ENCODE peak calls at places on chromosomes 7 and 10, in eight cellular contexts. C is AG09309, W is brain microvascular endothelial cell, Y is BJ, R is endothelial cell, P is WERI-Rb-1, Q is PC-9, E is lower lobe of right lung. Z is an unnamed sample.
A peak's percentile ranks its signal among the peaks of the same experiment; 100 is the strongest.

GRCh38 chr7:130921391-130922180 is 187.6 kb upstream of the KLF14 start:
- DNase-seq in C (peak; percentile 71), W (peak; percentile 84), Y (peak; percentile 66), R (no peak), P (no peak), Q (no peak), E (no peak), Z (peak; percentile 59)

GRCh38 chr10:89992575-89992974 is 291.2 kb downstream of the KIF20B start:
- DNase-seq in C (no peak), W (no peak), Y (no peak), R (no peak), P (no peak), Q (no peak), E (no peak), Z (no peak)

GRCh38 chr7:1249731-1250130 is 17.1 kb downstream of the UNCX start:
- DNase-seq in C (no peak), W (no peak), Y (no peak), R (no peak), P (no peak), Q (no peak), E (peak; percentile 33), Z (no peak)

GRCh38 chr7:154638286-154638685 is 364.6 kb downstream of the PAXIP1 start:
- DNase-seq in C (no peak), W (no peak), Y (no peak), R (no peak), P (no peak), Q (no peak), E (no peak), Z (no peak)

GRCh38 chr7:13155188-13155587 is 467.8 kb downstream of the ARL4A start:
- DNase-seq in C (no peak), W (no peak), Y (no peak), R (no peak), P (no peak), Q (no peak), E (no peak), Z (no peak)

GRCh38 chr7:70502117-70502516 is 629.8 kb upstream of the GALNT17 start:
- DNase-seq in C (no peak), W (no peak), Y (no peak), R (no peak), P (no peak), Q (no peak), E (no peak), Z (no peak)

GRCh38 chr10:133245439-133246235 is 8.0 kb downstream of the VENTX start:
- DNase-seq in C (no peak), W (no peak), Y (no peak), R (no peak), P (peak; percentile 91), Q (no peak), E (no peak), Z (no peak)

GRCh38 chr10:123109466-123109865 is 26.3 kb upstream of the HMX3 start:
- DNase-seq in C (no peak), W (no peak), Y (no peak), R (no peak), P (no peak), Q (peak; percentile 35), E (no peak), Z (no peak)

GRCh38 chr10:15197911-15198310 is 29.4 kb upstream of the NMT2 start:
- DNase-seq in C (no peak), W (no peak), Y (no peak), R (no peak), P (no peak), Q (no peak), E (no peak), Z (no peak)

GRCh38 chr7:83689855-83690254 is 40.9 kb upstream of the SEMA3E start:
- DNase-seq in C (no peak), W (no peak), Y (no peak), R (no peak), P (no peak), Q (no peak), E (no peak), Z (no peak)

GRCh38 chr7:133186060-133186459 is 66.8 kb upstream of the EXOC4 start:
- DNase-seq in C (no peak), W (no peak), Y (no peak), R (no peak), P (no peak), Q (no peak), E (no peak), Z (no peak)

GRCh38 chr7:79529896-79530235 is 76.4 kb upstream of the MAGI2 start:
- DNase-seq in C (no peak), W (no peak), Y (no peak), R (no peak), P (no peak), Q (no peak), E (no peak), Z (no peak)

GRCh38 chr7:416761-417624 is 102.7 kb downstream of the PDGFA start:
- DNase-seq in C (no peak), W (no peak), Y (no peak), R (no peak), P (no peak), Q (no peak), E (peak; percentile 41), Z (no peak)

GRCh38 chr7:127751062-127751722 is 99.2 kb downstream of the SND1 start:
- DNase-seq in C (no peak), W (peak; percentile 68), Y (peak; percentile 53), R (no peak), P (no peak), Q (no peak), E (no peak), Z (no peak)

GRCh38 chr10:93138113-93138870 is 64.6 kb downstream of the CYP26A1 start:
- DNase-seq in C (no peak), W (no peak), Y (peak; percentile 14), R (no peak), P (no peak), Q (no peak), E (no peak), Z (no peak)

GRCh38 chr10:1668347-1668746 is 69.0 kb downstream of the ADARB2 start:
- DNase-seq in C (no peak), W (no peak), Y (no peak), R (no peak), P (no peak), Q (no peak), E (no peak), Z (no peak)

GRCh38 chr10:88901206-88901605 is 21.2 kb downstream of the STAMBPL1 start:
- DNase-seq in C (no peak), W (no peak), Y (no peak), R (no peak), P (no peak), Q (no peak), E (no peak), Z (no peak)

GRCh38 chr7:45681596-45682357 is 107.6 kb downstream of the ADCY1 start:
- DNase-seq in C (no peak), W (no peak), Y (no peak), R (no peak), P (no peak), Q (no peak), E (no peak), Z (no peak)

GRCh38 chr7:23093546-23093945 is 12.0 kb upstream of the KLHL7 start:
- DNase-seq in C (no peak), W (peak; percentile 55), Y (peak; percentile 54), R (no peak), P (no peak), Q (no peak), E (no peak), Z (no peak)

GRCh38 chr10:113618338-113618737 is 45.5 kb downstream of the NRAP start:
- DNase-seq in C (no peak), W (no peak), Y (no peak), R (no peak), P (no peak), Q (no peak), E (no peak), Z (no peak)

GRCh38 chr10:86500846-86501245 is 20.7 kb downstream of the WAPL start:
- DNase-seq in C (peak; percentile 11), W (no peak), Y (no peak), R (no peak), P (no peak), Q (no peak), E (no peak), Z (no peak)

GRCh38 chr10:5547684-5547933 is 22.8 kb downstream of the CALML3 start:
- DNase-seq in C (no peak), W (no peak), Y (no peak), R (no peak), P (no peak), Q (no peak), E (peak; percentile 2), Z (no peak)

GRCh38 chr7:36262286-36262685 is 109.2 kb downstream of the EEPD1 start:
- DNase-seq in C (no peak), W (no peak), Y (no peak), R (no peak), P (no peak), Q (no peak), E (no peak), Z (no peak)

GRCh38 chr10:104337527-104337984 is 709 bp downstream of the ITPRIP start:
- DNase-seq in C (no peak), W (peak; percentile 6), Y (no peak), R (peak; percentile 59), P (no peak), Q (no peak), E (peak; percentile 78), Z (no peak)

GRCh38 chr7:104267701-104268368 is 60.0 kb upstream of the ORC5 start:
- DNase-seq in C (no peak), W (peak; percentile 6), Y (no peak), R (no peak), P (no peak), Q (no peak), E (no peak), Z (no peak)

GRCh38 chr7:157347217-157347904 is 10.6 kb downstream of the DNAJB6 start:
- DNase-seq in C (peak; percentile 45), W (peak; percentile 80), Y (peak; percentile 37), R (no peak), P (no peak), Q (no peak), E (no peak), Z (no peak)

GRCh38 chr7:18861514-18861913 is 255.9 kb downstream of the TWIST1 start:
- DNase-seq in C (peak; percentile 52), W (peak; percentile 38), Y (peak; percentile 11), R (no peak), P (no peak), Q (no peak), E (no peak), Z (no peak)

GRCh38 chr7:4683884-4684565 is 1.9 kb downstream of the FOXK1 start:
- DNase-seq in C (no peak), W (peak; percentile 53), Y (peak; percentile 31), R (no peak), P (no peak), Q (peak; percentile 66), E (peak; percentile 72), Z (peak; percentile 37)
- TF ChIP-seq CTCF in C (peak; percentile 4), W (peak; percentile 22), Y (peak; percentile 25), R (no peak), P (no peak), Q (peak; percentile 49), E (no peak), Z (no peak)

GRCh38 chr7:42886129-42886528 is 25.7 kb downstream of the C7orf25 start:
- DNase-seq in C (no peak), W (no peak), Y (no peak), R (no peak), P (no peak), Q (no peak), E (no peak), Z (no peak)
- TF ChIP-seq CTCF in C (peak; percentile 42), W (peak; percentile 40), Y (peak; percentile 48), R (peak; percentile 47), P (no peak), Q (peak; percentile 58), E (no peak), Z (peak; percentile 38)

GRCh38 chr10:119030421-119031250 is 1.1 kb downstream of the NANOS1 start:
- DNase-seq in C (no peak), W (peak; percentile 25), Y (no peak), R (peak; percentile 69), P (peak; percentile 67), Q (peak; percentile 34), E (peak; percentile 66), Z (peak; percentile 77)
- TF ChIP-seq CTCF in C (no peak), W (no peak), Y (no peak), R (no peak), P (peak; percentile 18), Q (no peak), E (peak; percentile 14), Z (no peak)

GRCh38 chr7:24821045-24821853 is 64.0 kb upstream of the GSDME start:
- DNase-seq in C (peak; percentile 74), W (peak; percentile 88), Y (peak; percentile 86), R (no peak), P (no peak), Q (peak; percentile 90), E (peak; percentile 72), Z (no peak)
- TF ChIP-seq CTCF in C (peak; percentile 43), W (peak; percentile 68), Y (peak; percentile 50), R (no peak), P (no peak), Q (peak; percentile 56), E (no peak), Z (no peak)